ENCODE peak calls at places on chromosomes 2 and 18, in nine cellular contexts. Z is lower lobe of right lung, K is stomach, U is breast epithelium, G is left ventricle myocardium inferior, L is tibial nerve, V is pancreas, P is body of pancreas, F is fibroblast of lung. O is an unnamed sample.

GRCh38 chr2:191202881-191203397 is 42.3 kb upstream of the MYO1B start:
- DNase-seq in V (no peak), F (peak; percentile 40), Z (no peak), L (no peak), K (no peak), G (peak; percentile 23), P (peak; percentile 46), U (no peak), O (no peak)

GRCh38 chr2:97997774-97998392 is 2.1 kb upstream of the TMEM131 start:
- DNase-seq in Z (no peak), F (no peak), P (no peak), L (no peak), G (no peak), K (no peak), U (no peak), V (no peak), O (no peak)

GRCh38 chr2:148989882-148990493 is 48.5 kb upstream of the LYPD6B start:
- DNase-seq in U (peak; percentile 56), L (peak; percentile 30), F (peak; percentile 85), P (peak; percentile 83), V (no peak), Z (no peak), K (peak; percentile 59), G (no peak), O (no peak)

GRCh38 chr2:200746301-200746700 is 65.4 kb upstream of the BZW1 start:
- DNase-seq in K (no peak), U (no peak), Z (no peak), L (no peak), P (no peak), F (no peak), V (no peak), G (no peak), O (no peak)

GRCh38 chr2:104378853-104379374 is 475.0 kb upstream of the POU3F3 start:
- DNase-seq in F (no peak), V (no peak), U (no peak), P (peak; percentile 10), G (no peak), Z (no peak), K (no peak), L (no peak), O (no peak)

GRCh38 chr18:79426376-79427300 is 30.9 kb downstream of the NFATC1 start:
- DNase-seq in Z (no peak), F (no peak), G (no peak), K (no peak), L (no peak), V (no peak), P (no peak), U (no peak), O (no peak)

GRCh38 chr2:6986251-6986893 is 69.2 kb downstream of the RNF144A start:
- DNase-seq in F (no peak), Z (no peak), G (no peak), L (no peak), K (no peak), U (no peak), V (no peak), P (peak; percentile 93), O (no peak)

GRCh38 chr2:212548459-212548815 is 9.8 kb upstream of the ERBB4 start:
- DNase-seq in Z (no peak), F (peak; percentile 40), P (peak; percentile 48), V (no peak), U (no peak), K (no peak), L (no peak), G (no peak), O (no peak)

GRCh38 chr2:158603205-158603604 is 146.5 kb downstream of the PKP4 start:
- DNase-seq in U (no peak), L (no peak), Z (no peak), V (no peak), P (no peak), K (no peak), F (no peak), G (no peak), O (no peak)

GRCh38 chr2:21774691-21775090 is 650.9 kb downstream of the TDRD15 start:
- DNase-seq in U (no peak), V (no peak), G (no peak), K (no peak), L (no peak), F (no peak), P (no peak), Z (no peak), O (no peak)
- H3K4me1 ChIP-seq in U (no peaks in the 10 kb centered on the region), V (no peaks in the 10 kb centered on the region), G (peaks cover 30% of the 10 kb centered on the region), K (no peaks in the 10 kb centered on the region), L (no peaks in the 10 kb centered on the region), F (peaks cover 30% of the 10 kb centered on the region), P (no peaks in the 10 kb centered on the region), Z (no peaks in the 10 kb centered on the region), O (no peaks in the 10 kb centered on the region)

DNA sequence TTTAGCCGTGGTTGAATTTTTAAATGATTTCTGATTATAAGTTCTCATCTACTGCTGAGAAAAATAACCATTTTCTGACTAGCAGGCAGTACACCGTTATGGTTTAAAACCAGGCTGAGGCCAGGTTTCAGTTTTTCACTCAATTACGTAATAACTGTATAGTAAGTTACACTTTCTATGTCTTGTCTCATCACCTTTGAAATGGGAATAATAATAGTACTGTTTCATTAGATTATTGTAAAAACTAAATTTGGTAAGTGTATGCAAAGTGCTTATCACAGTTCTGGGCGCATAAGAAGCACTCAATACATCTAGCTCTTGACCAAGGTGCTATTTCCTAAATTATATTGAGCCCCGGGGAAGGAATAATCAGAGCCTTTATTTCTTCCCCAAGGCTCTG is 76.8 kb downstream of the LIMS1 start:
- DNase-seq in L (no peak), G (no peak), V (no peak), P (no peak), K (no peak), F (no peak), U (no peak), Z (no peak), O (no peak)
- H3K4me1 ChIP-seq in L (no peaks in the 10 kb centered on the region), G (peaks cover 68% of the 10 kb centered on the region), V (no peaks in the 10 kb centered on the region), P (peaks cover 24% of the 10 kb centered on the region), K (peaks cover 35% of the 10 kb centered on the region), F (peaks cover 8% of the 10 kb centered on the region), U (no peaks in the 10 kb centered on the region), Z (peaks cover 60% of the 10 kb centered on the region), O (peaks cover 49% of the 10 kb centered on the region)

GRCh38 chr2:162074579-162074922 is 536 bp upstream of the DPP4 start:
- DNase-seq in G (no peak), K (no peak), P (no peak), F (no peak), L (no peak), U (no peak), Z (no peak), V (no peak), O (no peak)

GRCh38 chr2:162074937-162075688 is 1.1 kb upstream of the DPP4 start:
- DNase-seq in P (no peak), L (no peak), U (no peak), V (no peak), F (no peak), G (no peak), Z (no peak), K (no peak), O (no peak)

GRCh38 chr2:162072181-162072702 is 1.8 kb downstream of the DPP4 start:
- DNase-seq in K (no peak), Z (no peak), L (no peak), U (no peak), F (peak; percentile 76), G (no peak), V (no peak), P (no peak), O (no peak)

GRCh38 chr2:162073776-162074578 is at the start of gene DPP4:
- DNase-seq in P (peak; percentile 59), U (no peak), Z (peak; percentile 65), V (peak; percentile 85), K (peak; percentile 68), G (peak; percentile 34), L (no peak), F (no peak), O (peak; percentile 81)

GRCh38 chr2:162072976-162073775 is 839 bp downstream of the DPP4 start:
- DNase-seq in V (peak; percentile 50), U (no peak), F (peak; percentile 23), Z (peak; percentile 46), P (no peak), G (peak; percentile 20), K (no peak), L (no peak), O (peak; percentile 70)
- H3K4me1 ChIP-seq in V (peaks cover 7% of the 10 kb centered on the region), U (no peaks in the 10 kb centered on the region), F (peaks cover 16% of the 10 kb centered on the region), Z (peaks cover 12% of the 10 kb centered on the region), P (peaks cover 13% of the 10 kb centered on the region), G (peaks cover 74% of the 10 kb centered on the region), K (peaks cover 23% of the 10 kb centered on the region), L (no peaks in the 10 kb centered on the region), O (peaks cover 13% of the 10 kb centered on the region)

GRCh38 chr2:27954771-27955384 is 64.3 kb downstream of the BABAM2 start:
- DNase-seq in K (no peak), Z (no peak), V (no peak), U (peak; percentile 48), G (no peak), P (peak; percentile 59), F (peak; percentile 99), L (peak; percentile 22), O (no peak)

GRCh38 chr2:27958711-27959378 is 68.3 kb downstream of the BABAM2 start:
- DNase-seq in L (no peak), K (no peak), G (no peak), U (no peak), F (no peak), V (no peak), P (no peak), Z (no peak), O (no peak)

GRCh38 chr2:27955762-27956161 is 65.2 kb downstream of the BABAM2 start:
- DNase-seq in Z (no peak), V (no peak), L (no peak), F (no peak), P (no peak), G (no peak), U (no peak), K (no peak), O (no peak)

GRCh38 chr2:27959496-27959895 is 69.0 kb downstream of the BABAM2 start:
- DNase-seq in F (peak; percentile 55), Z (no peak), L (peak; percentile 33), P (peak; percentile 64), K (no peak), V (no peak), G (no peak), U (no peak), O (no peak)

GRCh38 chr2:27956895-27957294 is 66.4 kb downstream of the BABAM2 start:
- DNase-seq in K (no peak), U (no peak), G (no peak), F (peak; percentile 78), Z (no peak), V (no peak), P (no peak), L (no peak), O (no peak)
- H3K4me1 ChIP-seq in K (peaks cover 25% of the 10 kb centered on the region), U (peaks cover 7% of the 10 kb centered on the region), G (peaks cover 70% of the 10 kb centered on the region), F (peaks cover 60% of the 10 kb centered on the region), Z (peaks cover 63% of the 10 kb centered on the region), V (peaks cover 35% of the 10 kb centered on the region), P (peaks cover 39% of the 10 kb centered on the region), L (no peaks in the 10 kb centered on the region), O (peaks cover 65% of the 10 kb centered on the region)

DNA sequence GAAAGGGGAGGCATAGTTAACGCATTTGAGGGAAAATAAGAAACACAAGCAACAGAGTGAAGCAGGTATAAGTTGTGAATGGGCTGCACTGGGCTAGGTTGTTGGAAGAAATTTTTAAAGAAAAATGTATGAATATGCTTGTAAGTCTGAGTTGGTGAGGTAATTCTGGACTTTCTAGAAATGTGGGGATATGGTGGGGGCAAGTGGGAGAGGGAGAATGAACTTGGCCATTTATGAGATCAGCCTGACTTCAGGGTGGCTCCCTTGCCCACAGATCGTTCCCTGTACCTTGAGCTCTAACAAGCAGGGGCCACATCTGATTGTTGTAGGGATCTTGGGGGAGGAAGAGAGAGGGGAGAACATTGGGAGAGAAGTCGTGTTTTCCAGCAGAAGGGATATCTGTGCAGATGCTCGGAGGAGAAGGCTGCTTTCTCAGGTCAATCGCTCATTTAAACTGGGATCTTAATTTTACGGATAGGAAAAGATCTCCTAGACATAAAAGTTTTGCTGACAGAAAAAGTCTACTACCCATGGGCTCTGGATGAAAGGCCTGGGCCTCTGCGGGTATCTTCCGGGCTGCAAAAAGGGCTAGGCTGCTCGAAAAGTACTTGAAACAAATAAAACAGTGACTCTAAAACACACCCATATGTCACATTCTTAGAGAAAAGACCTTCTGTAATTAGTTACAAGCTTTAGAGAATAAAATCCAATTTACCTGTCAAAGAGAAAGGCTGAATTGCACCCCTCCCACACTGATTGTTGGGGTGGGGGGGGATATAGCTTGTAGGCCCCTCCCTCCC is 42.6 kb upstream of the FZD5 start:
- DNase-seq in F (no peak), P (no peak), G (no peak), K (no peak), U (no peak), L (no peak), Z (no peak), V (no peak), O (no peak)
- H3K4me1 ChIP-seq in F (no peaks in the 10 kb centered on the region), P (peaks cover 4% of the 10 kb centered on the region), G (peaks cover 17% of the 10 kb centered on the region), K (peaks cover 11% of the 10 kb centered on the region), U (no peaks in the 10 kb centered on the region), L (no peaks in the 10 kb centered on the region), Z (peaks cover 16% of the 10 kb centered on the region), V (no peaks in the 10 kb centered on the region), O (peaks cover 15% of the 10 kb centered on the region)

O was measured in upper lobe of right lung.